ENCODE peak calls at places on chromosomes 7 and 10, in six cellular contexts. N, F, G, D, J and E are unnamed samples.

GRCh38 chr10:122954731-122955050 is 664 bp upstream of the C10orf88 start:
- DNase-seq in D (no peak), G (no peak), F (no peak), J (no peak), N (no peak), E (no peak)

GRCh38 chr7:39950473-39951155 is 558 bp downstream of the CDK13 start:
- DNase-seq in F (peak), D (peak), N (peak), G (peak), J (peak), E (peak)

GRCh38 chr7:21412953-21413352 is 14.9 kb upstream of the SP4 start:
- DNase-seq in G (no peak), D (no peak), F (no peak), J (no peak), N (no peak), E (no peak)

GRCh38 chr10:103226011-103226410 is 19.7 kb upstream of the RPEL1 start:
- DNase-seq in J (no peak), G (no peak), N (no peak), F (no peak), D (no peak), E (no peak)

GRCh38 chr10:21171936-21172773 is 275.0 kb upstream of the NEBL start:
- DNase-seq in N (no peak), D (no peak), F (no peak), J (no peak), G (no peak), E (no peak)

GRCh38 chr10:1214882-1215540 is 158.8 kb downstream of the WDR37 start:
- DNase-seq in N (no peak), D (no peak), F (no peak), J (no peak), G (no peak), E (no peak)

GRCh38 chr10:102133373-102134195 is 744 bp downstream of the PPRC1 start:
- DNase-seq in G (peak), J (peak), F (peak), N (peak), D (peak), E (peak)

GRCh38 chr7:34837316-34837715 is 179.3 kb downstream of the NPSR1 start:
- DNase-seq in J (no peak), N (no peak), G (no peak), D (no peak), F (no peak), E (no peak)

GRCh38 chr7:72080865-72081264 is 331.3 kb downstream of the CALN1 start:
- DNase-seq in D (no peak), G (no peak), N (no peak), F (no peak), J (no peak), E (no peak)

GRCh38 chr7:158558816-158559215 is 28.8 kb downstream of the PTPRN2 start:
- DNase-seq in J (no peak), N (no peak), F (no peak), D (no peak), G (no peak), E (no peak)

GRCh38 chr7:52257890-52258289 is 777.5 kb upstream of the POM121L12 start:
- DNase-seq in D (no peak), J (peak), F (no peak), N (no peak), G (no peak), E (peak)

GRCh38 chr10:116683061-116683601 is 59.2 kb downstream of the HSPA12A start:
- DNase-seq in D (no peak), G (no peak), N (no peak), F (no peak), J (no peak), E (no peak)

GRCh38 chr7:44634839-44635591 is 28.6 kb downstream of the OGDH start:
- DNase-seq in G (peak), J (peak), D (no peak), N (no peak), F (no peak), E (peak)

GRCh38 chr7:42076870-42077269 is 160.1 kb downstream of the GLI3 start:
- DNase-seq in G (no peak), N (no peak), D (no peak), J (no peak), F (no peak), E (no peak)

GRCh38 chr7:82633592-82633991 is 190.0 kb upstream of the CACNA2D1 start:
- DNase-seq in G (no peak), F (no peak), D (no peak), N (no peak), J (no peak), E (no peak)

GRCh38 chr10:69855346-69856163 is 53.8 kb downstream of the COL13A1 start:
- DNase-seq in F (no peak), N (no peak), J (no peak), D (no peak), G (no peak), E (no peak)

GRCh38 chr7:108358553-108358952 is 97.7 kb downstream of the NRCAM start:
- DNase-seq in G (no peak), F (no peak), N (peak), J (no peak), D (no peak), E (no peak)

GRCh38 chr7:84372712-84373111 is 178.1 kb upstream of the SEMA3A start:
- DNase-seq in D (no peak), F (no peak), N (no peak), J (no peak), G (no peak), E (no peak)

GRCh38 chr10:72709041-72709440 is 17.1 kb downstream of the MCU start:
- DNase-seq in D (no peak), F (no peak), G (peak), J (no peak), N (no peak), E (no peak)

GRCh38 chr7:23938937-23939552 is 229.0 kb downstream of the STK31 start:
- DNase-seq in N (peak), D (peak), F (no peak), J (peak), G (no peak), E (peak)

GRCh38 chr7:127817466-127817865 is 165.5 kb downstream of the SND1 start:
- DNase-seq in J (no peak), F (no peak), N (no peak), G (no peak), D (no peak), E (no peak)

GRCh38 chr7:105639677-105640493 is 58.6 kb upstream of the EFCAB10 start:
- DNase-seq in D (no peak), G (no peak), F (peak), N (no peak), J (peak), E (no peak)
- H3K27ac ChIP-seq in D (no peak), G (no peak), F (no peak), N (no peak), J (peak), E (no peak)

GRCh38 chr7:2572101-2572842 is 13.5 kb downstream of the IQCE start:
- DNase-seq in D (no peak), G (peak), F (no peak), N (peak), J (no peak), E (no peak)

GRCh38 chr7:2570021-2570420 is 11.2 kb downstream of the IQCE start:
- DNase-seq in G (no peak), D (no peak), F (no peak), J (no peak), N (no peak), E (no peak)

GRCh38 chr7:2569421-2569820 is 10.6 kb downstream of the IQCE start:
- DNase-seq in F (no peak), D (no peak), N (no peak), G (no peak), J (no peak), E (no peak)

GRCh38 chr7:2573747-2574146 is 15.0 kb downstream of the IQCE start:
- DNase-seq in G (no peak), J (no peak), F (no peak), N (no peak), D (no peak), E (no peak)

GRCh38 chr7:2571409-2571808 is 12.6 kb downstream of the IQCE start:
- DNase-seq in N (no peak), G (no peak), J (peak), D (no peak), F (no peak), E (no peak)
- TF ChIP-seq CTCF in N (no peak), G (no peak), J (no peak), D (no peak), F (no peak), E (no peak)

GRCh38 chr10:5424751-5425150 is 12.4 kb downstream of the NET1 start:
- DNase-seq in F (no peak), G (no peak), J (no peak), N (no peak), D (no peak), E (no peak)
- H3K27ac ChIP-seq in F (no peak), G (no peak), J (no peak), N (no peak), D (no peak), E (no peak)

DNA sequence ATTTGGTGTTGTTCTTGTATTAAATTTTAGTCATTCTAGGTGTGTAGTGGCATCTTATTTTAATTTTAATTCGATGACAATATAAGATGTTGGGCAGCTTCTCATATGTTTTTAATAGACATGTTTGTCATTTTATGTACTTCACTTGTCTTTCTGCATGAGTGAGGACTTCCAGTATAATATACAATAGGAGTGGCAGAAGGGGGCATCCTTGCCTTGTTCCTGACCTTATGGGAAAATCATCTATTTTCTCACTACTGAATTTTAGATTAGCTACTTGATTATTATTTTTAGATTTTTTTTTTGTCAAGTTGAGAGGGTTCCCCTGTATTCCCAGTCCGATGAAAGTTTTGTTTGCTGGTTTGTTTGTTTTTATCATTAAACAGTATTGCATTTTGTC is 495.2 kb upstream of the GRM3 start:
- DNase-seq in J (no peak), F (no peak), N (no peak), D (no peak), G (no peak), E (no peak)
- TF ChIP-seq CTCF in J (no peak), F (no peak), N (no peak), D (no peak), G (no peak), E (no peak)